ENCODE peak calls at places on chromosomes 16 and 17, in seven cellular contexts. P is mammary epithelial cell, G is fibroblast of villous mesenchyme, H is testis, W is AG04449, F is hepatocyte, V is adrenal gland. N is an unnamed sample.

GRCh38 chr16:78695371-78695770 is 595.9 kb downstream of the WWOX start:
- DNase-seq in F (no peak), V (peak), P (no peak), W (no peak), G (no peak), H (no peak), N (no peak)

GRCh38 chr17:10435096-10435495 is 13.3 kb upstream of the MYH8 start:
- DNase-seq in G (peak), H (no peak), F (no peak), W (no peak), P (no peak), V (no peak), N (no peak)

GRCh38 chr16:88810868-88811599 is 694 bp downstream of the APRT start:
- DNase-seq in P (peak), W (no peak), V (peak), H (peak), F (peak), G (peak), N (peak)

GRCh38 chr17:18070861-18071340 is 16.8 kb upstream of the DRG2 start:
- DNase-seq in F (no peak), H (no peak), P (peak), W (no peak), V (no peak), G (peak), N (no peak)

GRCh38 chr17:16301963-16302855 is 51.1 kb downstream of the CENPV start:
- DNase-seq in V (no peak), G (no peak), H (no peak), P (peak), W (no peak), F (no peak), N (no peak)

GRCh38 chr17:10276436-10276835 is 78.0 kb upstream of the GAS7 start:
- DNase-seq in V (no peak), P (no peak), G (no peak), H (no peak), F (no peak), W (no peak), N (no peak)

GRCh38 chr17:81035389-81036127 is 607 bp downstream of the BAIAP2 start:
- DNase-seq in P (no peak), H (no peak), F (no peak), V (no peak), G (no peak), W (no peak), N (no peak)

GRCh38 chr17:17892009-17892408 is 55.2 kb upstream of the SREBF1 start:
- DNase-seq in H (no peak), F (no peak), V (no peak), G (no peak), W (no peak), P (no peak), N (no peak)

GRCh38 chr17:31269597-31269996 is 27.4 kb downstream of the OMG start:
- DNase-seq in F (peak), V (peak), W (peak), P (peak), H (no peak), G (peak), N (no peak)

GRCh38 chr17:73639926-73640325 is 4.3 kb downstream of the SDK2 start:
- DNase-seq in W (no peak), H (no peak), G (no peak), P (no peak), F (no peak), V (no peak), N (no peak)

GRCh38 chr17:50557265-50558029 is 3.1 kb upstream of the CACNA1G start:
- DNase-seq in V (no peak), H (no peak), G (no peak), W (no peak), F (no peak), P (no peak), N (no peak)

GRCh38 chr17:45318561-45319230 is 1.9 kb upstream of the MAP3K14 start:
- DNase-seq in V (no peak), W (no peak), G (no peak), H (no peak), F (no peak), P (peak), N (no peak)

GRCh38 chr17:43713494-43714162 is 45.0 kb downstream of the SOST start:
- DNase-seq in F (peak), W (no peak), V (peak), G (no peak), H (no peak), P (peak), N (no peak)

GRCh38 chr16:17776888-17777287 is 306.1 kb upstream of the XYLT1 start:
- DNase-seq in H (no peak), F (no peak), W (no peak), P (no peak), G (no peak), V (no peak), N (no peak)

GRCh38 chr17:35117984-35118383 is 1.7 kb downstream of the RAD51D start:
- DNase-seq in H (peak), G (no peak), V (no peak), W (no peak), F (no peak), P (peak), N (no peak)
- TF ChIP-seq CTCF in H (peak), G (peak), V (no peak), W (peak), F (no peak), P (peak), N (no peak)

DNA sequence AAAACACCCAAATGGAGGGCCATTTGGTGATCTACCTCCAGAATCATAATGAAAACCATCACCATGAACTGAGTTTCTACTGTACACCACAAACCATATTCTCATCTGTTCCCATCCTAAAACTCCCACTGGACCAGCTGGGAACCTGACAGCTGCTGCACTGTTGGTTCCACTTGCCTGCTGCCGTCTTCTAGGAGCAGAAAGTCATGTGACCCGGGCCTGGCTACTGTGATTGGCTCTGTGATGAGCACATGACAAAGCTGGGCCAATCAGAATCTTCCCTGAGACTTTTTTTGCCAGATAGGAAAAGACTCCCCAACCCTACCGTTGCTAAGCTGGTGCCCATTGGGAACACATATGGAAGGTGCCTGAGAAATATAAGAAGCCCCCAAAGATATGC is 264.2 kb downstream of the MRTFB start:
- DNase-seq in F (no peak), H (peak), V (no peak), G (no peak), W (no peak), P (no peak), N (no peak)
- TF ChIP-seq CTCF in F (no peak), H (no peak), V (no peak), G (no peak), W (no peak), P (no peak), N (no peak)

DNA sequence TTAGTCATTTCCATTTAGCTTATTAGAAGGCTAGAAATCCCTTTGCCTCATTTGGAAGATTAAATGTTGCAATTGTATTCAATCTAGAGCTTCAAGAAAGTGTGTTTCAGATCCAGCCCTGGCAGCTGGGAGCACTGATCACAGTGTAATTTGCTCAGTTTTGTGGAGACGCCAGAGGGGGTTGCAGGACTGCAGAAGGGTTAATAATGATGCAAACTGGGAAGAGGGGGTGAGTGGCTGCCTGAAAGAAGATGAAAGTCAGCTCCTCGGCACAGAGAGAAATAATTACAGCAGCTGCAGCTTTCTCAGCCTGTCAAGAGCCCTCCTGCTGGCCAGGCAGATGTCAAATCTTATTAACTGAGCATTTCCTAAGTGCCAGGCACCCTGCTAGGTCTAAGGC is 97.8 kb downstream of the ZNF18 start:
- DNase-seq in F (no peak), G (no peak), V (no peak), P (no peak), H (no peak), W (no peak), N (no peak)
- TF ChIP-seq CTCF in F (no peak), G (no peak), V (no peak), P (no peak), H (no peak), W (no peak), N (no peak)

GRCh38 chr16:30956601-30957455 is 726 bp upstream of the SETD1A start:
- DNase-seq in W (no peak), V (peak), F (peak), H (peak), P (peak), G (peak), N (peak)
- TF ChIP-seq CTCF in W (peak), V (no peak), F (peak), H (peak), P (no peak), G (peak), N (no peak)

GRCh38 chr16:425740-426114 is 278 bp downstream of the RAB11FIP3 start:
- DNase-seq in W (no peak), F (peak), P (no peak), V (no peak), H (no peak), G (no peak), N (peak)

GRCh38 chr16:424623-425081 is 797 bp upstream of the RAB11FIP3 start:
- DNase-seq in P (no peak), V (peak), W (no peak), G (no peak), F (no peak), H (peak), N (no peak)

GRCh38 chr16:426115-426905 is 861 bp downstream of the RAB11FIP3 start:
- DNase-seq in P (peak), H (no peak), W (no peak), F (peak), V (peak), G (peak), N (peak)

GRCh38 chr16:424033-424622 is 1.3 kb upstream of the RAB11FIP3 start:
- DNase-seq in F (peak), P (peak), G (peak), V (peak), H (peak), W (peak), N (no peak)

DNA sequence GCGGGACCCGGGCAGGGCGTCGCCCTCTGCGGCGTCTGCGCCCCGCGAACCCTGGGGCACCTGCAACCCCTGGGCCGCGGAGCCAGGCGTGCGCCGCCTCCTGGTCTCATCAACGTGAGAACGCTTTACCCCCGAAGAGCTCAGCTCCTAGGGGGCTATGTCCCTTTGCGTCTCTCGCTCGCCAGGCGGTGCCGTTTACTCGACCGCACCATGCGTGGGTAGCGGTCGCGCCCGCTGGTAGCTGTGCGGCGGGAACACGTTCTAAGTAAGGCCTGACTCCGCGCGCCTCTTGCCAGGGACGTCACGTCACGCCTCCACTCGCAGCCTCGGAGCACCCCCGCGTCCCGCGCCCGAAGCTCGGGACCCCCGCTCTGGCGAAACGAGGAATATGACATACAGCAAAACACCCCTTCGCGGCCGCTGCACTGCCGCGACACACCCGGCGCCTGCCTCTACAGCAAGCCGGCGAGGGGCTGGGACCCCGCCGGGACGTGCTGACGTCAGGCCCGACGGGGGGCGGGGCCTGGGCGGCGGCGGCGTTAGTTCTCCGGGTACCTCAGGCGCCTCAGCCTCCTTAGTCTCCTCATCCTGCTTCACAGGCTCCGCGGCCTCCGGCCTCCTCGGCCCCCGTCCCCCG is at the start of gene RAB11FIP3:
- DNase-seq in H (peak), F (peak), P (peak), W (no peak), V (peak), G (peak), N (peak)
- TF ChIP-seq CTCF in H (no peak), F (peak), P (no peak), W (peak), V (no peak), G (no peak), N (no peak)

GRCh38 chr17:67245694-67246397 is 850 bp upstream of the HELZ start:
- DNase-seq in V (peak), G (no peak), F (peak), W (no peak), H (peak), P (peak), N (peak)
- TF ChIP-seq CTCF in V (no peak), G (no peak), F (no peak), W (no peak), H (no peak), P (no peak), N (no peak)

GRCh38 chr17:72294487-72294893 is 173.7 kb downstream of the SOX9 start:
- DNase-seq in F (no peak), W (no peak), H (no peak), V (no peak), G (no peak), P (no peak), N (no peak)
- TF ChIP-seq CTCF in F (no peak), W (no peak), H (no peak), V (no peak), G (no peak), P (no peak), N (no peak)

GRCh38 chr16:6573577-6573976 is 759.1 kb upstream of the RBFOX1 start:
- DNase-seq in G (no peak), P (no peak), H (no peak), V (peak), F (peak), W (no peak), N (no peak)
- TF ChIP-seq CTCF in G (no peak), P (no peak), H (no peak), V (no peak), F (peak), W (no peak), N (no peak)

N was measured in mesothelial cell of epicardium.